ENCODE peak calls at places on chromosomes 1 and 21, in five cellular contexts. One of them, this sample, is unnamed.
A peak's percentile ranks its signal among the peaks of the same experiment; 100 is the strongest.

GRCh38 chr1:209246660-209247059 is 336.9 kb upstream of the CAMK1G start:
- DNase-seq in fibroblast of lung: no peak
- DNase-seq in skeletal muscle cell: no peak
- DNase-seq in CD4-positive, alpha-beta memory T cell: no peak
- DNase-seq in fibroblast of pulmonary artery: no peak
- DNase-seq in this sample: peak; percentile 54

GRCh38 chr21:42336065-42336464 is 14.7 kb downstream of the TFF2 start:
- DNase-seq in fibroblast of lung: peak; percentile 1
- DNase-seq in skeletal muscle cell: no peak
- DNase-seq in CD4-positive, alpha-beta memory T cell: no peak
- DNase-seq in fibroblast of pulmonary artery: peak; percentile 22
- DNase-seq in this sample: no peak

GRCh38 chr1:51445346-51446090 is 73.5 kb downstream of the EPS15 start:
- DNase-seq in fibroblast of pulmonary artery: no peak
- DNase-seq in fibroblast of lung: peak; percentile 45
- DNase-seq in skeletal muscle cell: no peak
- DNase-seq in CD4-positive, alpha-beta memory T cell: no peak
- DNase-seq in this sample: no peak

GRCh38 chr1:239387304-239388231 is 1.2 kb downstream of the CHRM3 start:
- DNase-seq in skeletal muscle cell: no peak
- DNase-seq in fibroblast of pulmonary artery: no peak
- DNase-seq in CD4-positive, alpha-beta memory T cell: no peak
- DNase-seq in fibroblast of lung: no peak
- DNase-seq in this sample: peak; percentile 1

GRCh38 chr1:29259802-29260441 is 23.6 kb downstream of the PTPRU start:
- DNase-seq in fibroblast of lung: peak; percentile 39
- DNase-seq in fibroblast of pulmonary artery: no peak
- DNase-seq in CD4-positive, alpha-beta memory T cell: peak; percentile 27
- DNase-seq in skeletal muscle cell: no peak
- DNase-seq in this sample: peak; percentile 30

GRCh38 chr1:41712081-41712480 is 206.6 kb downstream of the HIVEP3 start:
- DNase-seq in fibroblast of lung: no peak
- DNase-seq in skeletal muscle cell: no peak
- DNase-seq in CD4-positive, alpha-beta memory T cell: no peak
- DNase-seq in fibroblast of pulmonary artery: no peak
- DNase-seq in this sample: no peak

GRCh38 chr1:17218939-17219338 is 14.0 kb downstream of the PADI1 start:
- DNase-seq in CD4-positive, alpha-beta memory T cell: no peak
- DNase-seq in fibroblast of lung: no peak
- DNase-seq in skeletal muscle cell: no peak
- DNase-seq in fibroblast of pulmonary artery: no peak
- DNase-seq in this sample: no peak

GRCh38 chr21:45405819-45406762 is 1.1 kb downstream of the COL18A1 start:
- DNase-seq in fibroblast of pulmonary artery: peak; percentile 53
- DNase-seq in skeletal muscle cell: no peak
- DNase-seq in fibroblast of lung: peak; percentile 42
- DNase-seq in CD4-positive, alpha-beta memory T cell: no peak
- DNase-seq in this sample: peak; percentile 50

GRCh38 chr1:1434131-1434811 is 1.2 kb upstream of the VWA1 start:
- DNase-seq in fibroblast of lung: no peak
- DNase-seq in fibroblast of pulmonary artery: no peak
- DNase-seq in CD4-positive, alpha-beta memory T cell: no peak
- DNase-seq in skeletal muscle cell: no peak
- DNase-seq in this sample: peak; percentile 56

GRCh38 chr1:47837866-47838561 is 159.2 kb downstream of the TRABD2B start:
- DNase-seq in fibroblast of lung: no peak
- DNase-seq in fibroblast of pulmonary artery: no peak
- DNase-seq in skeletal muscle cell: no peak
- DNase-seq in CD4-positive, alpha-beta memory T cell: no peak
- DNase-seq in this sample: no peak

GRCh38 chr21:32459972-32460371 is 47.5 kb downstream of the EVA1C start:
- DNase-seq in skeletal muscle cell: no peak
- DNase-seq in fibroblast of pulmonary artery: peak; percentile 53
- DNase-seq in CD4-positive, alpha-beta memory T cell: no peak
- DNase-seq in fibroblast of lung: no peak
- DNase-seq in this sample: no peak

GRCh38 chr1:35932941-35933340 is 2.0 kb downstream of the AGO3 start:
- DNase-seq in skeletal muscle cell: no peak
- DNase-seq in fibroblast of pulmonary artery: no peak
- DNase-seq in CD4-positive, alpha-beta memory T cell: no peak
- DNase-seq in fibroblast of lung: no peak
- DNase-seq in this sample: no peak

GRCh38 chr1:42841010-42841409 is 5.4 kb upstream of the ZNF691 start:
- DNase-seq in skeletal muscle cell: no peak
- DNase-seq in fibroblast of lung: no peak
- DNase-seq in fibroblast of pulmonary artery: no peak
- DNase-seq in CD4-positive, alpha-beta memory T cell: no peak
- DNase-seq in this sample: no peak

GRCh38 chr1:150150511-150151021 is 850 bp downstream of the PLEKHO1 start:
- DNase-seq in CD4-positive, alpha-beta memory T cell: peak; percentile 27
- DNase-seq in skeletal muscle cell: no peak
- DNase-seq in fibroblast of pulmonary artery: no peak
- DNase-seq in fibroblast of lung: no peak
- DNase-seq in this sample: no peak

GRCh38 chr1:150149490-150150453 is at the start of gene PLEKHO1:
- DNase-seq in CD4-positive, alpha-beta memory T cell: peak; percentile 79
- DNase-seq in fibroblast of pulmonary artery: peak; percentile 86
- DNase-seq in fibroblast of lung: peak; percentile 81
- DNase-seq in skeletal muscle cell: peak; percentile 54
- DNase-seq in this sample: peak; percentile 87

GRCh38 chr1:150151291-150152181 is 1.8 kb downstream of the PLEKHO1 start:
- DNase-seq in CD4-positive, alpha-beta memory T cell: peak; percentile 75
- DNase-seq in fibroblast of lung: no peak
- DNase-seq in fibroblast of pulmonary artery: no peak
- DNase-seq in skeletal muscle cell: no peak
- DNase-seq in this sample: no peak

GRCh38 chr1:150146853-150147542 is 2.7 kb upstream of the PLEKHO1 start:
- DNase-seq in fibroblast of pulmonary artery: no peak
- DNase-seq in skeletal muscle cell: no peak
- DNase-seq in fibroblast of lung: no peak
- DNase-seq in CD4-positive, alpha-beta memory T cell: no peak
- DNase-seq in this sample: no peak

GRCh38 chr1:150148834-150149489 is 754 bp upstream of the PLEKHO1 start:
- DNase-seq in CD4-positive, alpha-beta memory T cell: no peak
- DNase-seq in fibroblast of lung: no peak
- DNase-seq in skeletal muscle cell: no peak
- DNase-seq in fibroblast of pulmonary artery: no peak
- DNase-seq in this sample: peak; percentile 29
- H3K4me3 ChIP-seq in CD4-positive, alpha-beta memory T cell: peak overlapping the region; percentile 26
- H3K4me3 ChIP-seq in fibroblast of lung: peak overlapping the region; percentile 69
- H3K4me3 ChIP-seq in skeletal muscle cell: peak overlapping the region; percentile 83
- H3K4me3 ChIP-seq in fibroblast of pulmonary artery: peak overlapping the region; percentile 94
- H3K4me3 ChIP-seq in this sample: peak overlapping the region; percentile 72

GRCh38 chr1:183214021-183214970 is 28.2 kb downstream of the LAMC2 start:
- DNase-seq in skeletal muscle cell: no peak
- DNase-seq in fibroblast of pulmonary artery: no peak
- DNase-seq in CD4-positive, alpha-beta memory T cell: no peak
- DNase-seq in fibroblast of lung: no peak
- DNase-seq in this sample: no peak
- H3K4me3 ChIP-seq in skeletal muscle cell: no peak overlapping the region
- H3K4me3 ChIP-seq in fibroblast of pulmonary artery: no peak overlapping the region
- H3K4me3 ChIP-seq in CD4-positive, alpha-beta memory T cell: no peak overlapping the region
- H3K4me3 ChIP-seq in fibroblast of lung: no peak overlapping the region
- H3K4me3 ChIP-seq in this sample: no peak overlapping the region

GRCh38 chr1:190154744-190155143 is 322.9 kb downstream of the BRINP3 start:
- DNase-seq in fibroblast of lung: no peak
- DNase-seq in skeletal muscle cell: no peak
- DNase-seq in fibroblast of pulmonary artery: no peak
- DNase-seq in CD4-positive, alpha-beta memory T cell: no peak
- DNase-seq in this sample: no peak

GRCh38 chr1:190159146-190159545 is 318.5 kb downstream of the BRINP3 start:
- DNase-seq in skeletal muscle cell: no peak
- DNase-seq in fibroblast of lung: peak; percentile 47
- DNase-seq in fibroblast of pulmonary artery: no peak
- DNase-seq in CD4-positive, alpha-beta memory T cell: no peak
- DNase-seq in this sample: no peak
- H3K4me3 ChIP-seq in skeletal muscle cell: no peak overlapping the region
- H3K4me3 ChIP-seq in fibroblast of lung: no peak overlapping the region
- H3K4me3 ChIP-seq in fibroblast of pulmonary artery: no peak overlapping the region
- H3K4me3 ChIP-seq in CD4-positive, alpha-beta memory T cell: no peak overlapping the region
- H3K4me3 ChIP-seq in this sample: no peak overlapping the region

GRCh38 chr1:10794724-10795304 is 1.6 kb downstream of the CASZ1 start:
- DNase-seq in skeletal muscle cell: no peak
- DNase-seq in fibroblast of pulmonary artery: no peak
- DNase-seq in CD4-positive, alpha-beta memory T cell: no peak
- DNase-seq in fibroblast of lung: no peak
- DNase-seq in this sample: no peak

GRCh38 chr1:10799726-10800125 is 3.3 kb upstream of the CASZ1 start:
- DNase-seq in fibroblast of pulmonary artery: no peak
- DNase-seq in fibroblast of lung: no peak
- DNase-seq in skeletal muscle cell: no peak
- DNase-seq in CD4-positive, alpha-beta memory T cell: no peak
- DNase-seq in this sample: no peak

GRCh38 chr1:10795305-10796021 is 983 bp downstream of the CASZ1 start:
- DNase-seq in CD4-positive, alpha-beta memory T cell: no peak
- DNase-seq in skeletal muscle cell: no peak
- DNase-seq in fibroblast of lung: no peak
- DNase-seq in fibroblast of pulmonary artery: no peak
- DNase-seq in this sample: peak; percentile 14

GRCh38 chr1:10793129-10793651 is 3.3 kb downstream of the CASZ1 start:
- DNase-seq in fibroblast of lung: peak; percentile 29
- DNase-seq in skeletal muscle cell: no peak
- DNase-seq in CD4-positive, alpha-beta memory T cell: no peak
- DNase-seq in fibroblast of pulmonary artery: peak; percentile 11
- DNase-seq in this sample: peak; percentile 14

GRCh38 chr1:10796029-10796944 is at the start of gene CASZ1:
- DNase-seq in fibroblast of pulmonary artery: peak; percentile 90
- DNase-seq in skeletal muscle cell: peak; percentile 54
- DNase-seq in CD4-positive, alpha-beta memory T cell: no peak
- DNase-seq in fibroblast of lung: peak; percentile 87
- DNase-seq in this sample: peak; percentile 89
- H3K4me3 ChIP-seq in fibroblast of pulmonary artery: peak within 1 kb of the TSS; percentile 56
- H3K4me3 ChIP-seq in skeletal muscle cell: peak within 1 kb of the TSS; percentile 54
- H3K4me3 ChIP-seq in CD4-positive, alpha-beta memory T cell: no peak within 1 kb of the TSS
- H3K4me3 ChIP-seq in fibroblast of lung: peak within 1 kb of the TSS; percentile 26
- H3K4me3 ChIP-seq in this sample: peak within 1 kb of the TSS; percentile 42

GRCh38 chr1:50109647-50110075 is 941 bp downstream of the ELAVL4 start:
- DNase-seq in fibroblast of pulmonary artery: no peak
- DNase-seq in fibroblast of lung: no peak
- DNase-seq in skeletal muscle cell: no peak
- DNase-seq in CD4-positive, alpha-beta memory T cell: peak; percentile 1
- DNase-seq in this sample: no peak

GRCh38 chr1:50106095-50106761 is 2.5 kb upstream of the ELAVL4 start:
- DNase-seq in CD4-positive, alpha-beta memory T cell: no peak
- DNase-seq in skeletal muscle cell: no peak
- DNase-seq in fibroblast of lung: no peak
- DNase-seq in fibroblast of pulmonary artery: no peak
- DNase-seq in this sample: no peak

GRCh38 chr1:50110084-50110615 is 1.4 kb downstream of the ELAVL4 start:
- DNase-seq in skeletal muscle cell: no peak
- DNase-seq in fibroblast of lung: no peak
- DNase-seq in fibroblast of pulmonary artery: no peak
- DNase-seq in CD4-positive, alpha-beta memory T cell: no peak
- DNase-seq in this sample: no peak

GRCh38 chr1:50110656-50111055 is 1.9 kb downstream of the ELAVL4 start:
- DNase-seq in fibroblast of lung: no peak
- DNase-seq in fibroblast of pulmonary artery: no peak
- DNase-seq in skeletal muscle cell: no peak
- DNase-seq in CD4-positive, alpha-beta memory T cell: no peak
- DNase-seq in this sample: no peak

GRCh38 chr1:50108497-50109073 is at the start of gene ELAVL4:
- DNase-seq in fibroblast of pulmonary artery: no peak
- DNase-seq in skeletal muscle cell: no peak
- DNase-seq in fibroblast of lung: no peak
- DNase-seq in CD4-positive, alpha-beta memory T cell: no peak
- DNase-seq in this sample: no peak
- H3K4me3 ChIP-seq in fibroblast of pulmonary artery: no peak within 1 kb of the TSS
- H3K4me3 ChIP-seq in skeletal muscle cell: no peak within 1 kb of the TSS
- H3K4me3 ChIP-seq in fibroblast of lung: no peak within 1 kb of the TSS
- H3K4me3 ChIP-seq in CD4-positive, alpha-beta memory T cell: no peak within 1 kb of the TSS
- H3K4me3 ChIP-seq in this sample: no peak within 1 kb of the TSS